ENCODE peak calls at places on chromosomes 6 and 20, in four cellular contexts. L is astrocyte, D is uterus, J is foreskin keratinocyte. M is an unnamed sample.

GRCh38 chr6:20744911-20745557 is 210.8 kb downstream of the CDKAL1 start:
- DNase-seq in D (no peak), J (no peak), L (no peak), M (no peak)

GRCh38 chr20:56245761-56246160 is 2.8 kb upstream of the MC3R start:
- DNase-seq in J (no peak), D (no peak), L (no peak), M (no peak)

GRCh38 chr6:78810146-78810545 is 57.2 kb upstream of the IRAK1BP1 start:
- DNase-seq in J (peak), D (no peak), L (peak), M (peak)

GRCh38 chr6:137352859-137353258 is 133.7 kb upstream of the IFNGR1 start:
- DNase-seq in D (no peak), J (no peak), L (no peak), M (no peak)

GRCh38 chr6:129353067-129353466 is 356.9 kb downstream of the ARHGAP18 start:
- DNase-seq in D (no peak), L (no peak), J (peak), M (no peak)

GRCh38 chr6:34696189-34696738 is 303 bp downstream of the ILRUN start:
- DNase-seq in J (no peak), L (no peak), D (no peak), M (no peak)

GRCh38 chr6:116764961-116765841 is at the start of gene FAM162B:
- DNase-seq in J (peak), L (peak), D (peak), M (no peak)

GRCh38 chr6:79384845-79385244 is 150.4 kb upstream of the HMGN3 start:
- DNase-seq in J (no peak), D (no peak), L (peak), M (no peak)

GRCh38 chr20:24610341-24611115 is 141.1 kb downstream of the SYNDIG1 start:
- DNase-seq in D (no peak), L (peak), J (peak), M (peak)

GRCh38 chr6:149900620-149901443 is 2.9 kb upstream of the RAET1E start:
- DNase-seq in J (peak), L (no peak), D (no peak), M (peak)

GRCh38 chr6:144335914-144336313 is 50.8 kb downstream of the UTRN start:
- DNase-seq in L (no peak), J (peak), D (no peak), M (peak)

GRCh38 chr6:110329729-110330436 is 28.3 kb downstream of the METTL24 start:
- DNase-seq in D (no peak), J (no peak), L (peak), M (no peak)

GRCh38 chr20:33477386-33478234 is 12.3 kb upstream of the CBFA2T2 start:
- DNase-seq in L (no peak), D (no peak), J (no peak), M (no peak)

GRCh38 chr6:109303647-109304283 is 78.5 kb downstream of the CD164 start:
- DNase-seq in J (peak), D (no peak), L (no peak), M (no peak)

GRCh38 chr6:109794201-109794926 is 103.3 kb downstream of the FIG4 start:
- DNase-seq in D (no peak), L (peak), J (peak), M (peak)

GRCh38 chr20:63889241-63890200 is 5.4 kb upstream of the DNAJC5 start:
- DNase-seq in L (no peak), J (peak), D (no peak), M (peak)

GRCh38 chr6:13303668-13304017 is 24.7 kb downstream of the TBC1D7 start:
- DNase-seq in D (peak), J (peak), L (peak), M (no peak)

GRCh38 chr6:100663219-100663863 is 198.6 kb upstream of the SIM1 start:
- DNase-seq in D (no peak), J (peak), L (peak), M (peak)

GRCh38 chr20:38985060-38985459 is 22.9 kb downstream of the DHX35 start:
- DNase-seq in D (no peak), J (no peak), L (no peak), M (no peak)

GRCh38 chr6:118709859-118710350 is 58.5 kb upstream of the CEP85L start:
- DNase-seq in D (no peak), J (peak), L (peak), M (peak)

GRCh38 chr6:157615951-157616350 is 207.1 kb upstream of the SNX9 start:
- DNase-seq in D (no peak), J (no peak), L (no peak), M (no peak)

GRCh38 chr6:160992323-160993314 is 1.1 kb downstream of the MAP3K4 start:
- DNase-seq in D (peak), L (peak), J (peak), M (no peak)

GRCh38 chr6:12751694-12752304 is 35.2 kb downstream of the PHACTR1 start:
- DNase-seq in L (peak), D (no peak), J (peak), M (peak)

GRCh38 chr6:29702519-29703103 is 20.6 kb upstream of the HLA-F start:
- DNase-seq in L (no peak), D (no peak), J (no peak), M (no peak)

GRCh38 chr6:131400782-131401496 is 172.1 kb upstream of the ARG1 start:
- DNase-seq in L (no peak), D (no peak), J (peak), M (no peak)

GRCh38 chr20:40945754-40946451 is 82.7 kb upstream of the TOP1 start:
- DNase-seq in L (peak), D (peak), J (peak), M (no peak)

GRCh38 chr6:109349419-109349987 is 32.8 kb downstream of the CD164 start:
- DNase-seq in L (peak), J (peak), D (no peak), M (peak)

GRCh38 chr20:56343861-56344381 is 14.9 kb upstream of the FAM210B start:
- DNase-seq in L (no peak), J (no peak), D (peak), M (no peak)

GRCh38 chr20:24957326-24957996 is 8.4 kb downstream of the CST7 start:
- DNase-seq in J (no peak), L (no peak), D (no peak), M (no peak)

GRCh38 chr6:53800976-53801375 is 6.2 kb downstream of the LRRC1 start:
- DNase-seq in L (no peak), J (no peak), D (no peak), M (no peak)

DNA sequence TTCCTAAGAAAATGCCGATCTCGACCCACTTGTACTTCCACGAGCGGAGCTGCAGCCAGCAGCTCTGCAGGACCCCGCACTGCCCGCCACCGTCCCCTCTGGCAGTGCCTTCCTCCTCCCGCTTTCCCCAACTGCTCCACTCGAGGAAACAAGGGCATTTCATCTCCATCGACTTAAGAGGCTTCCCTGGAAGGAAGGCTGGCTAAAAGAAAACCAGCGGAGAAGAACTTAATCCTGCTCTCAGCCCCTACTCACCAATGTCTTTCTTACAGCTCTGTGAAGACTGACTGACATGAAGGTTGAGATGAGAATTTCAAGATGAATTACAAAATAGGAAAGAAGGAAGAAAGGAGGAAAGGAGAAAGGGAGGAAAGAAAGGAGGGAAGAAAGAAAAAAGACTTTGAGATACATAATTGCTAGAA is 15.6 kb downstream of the FOXC1 start:
- DNase-seq in J (no peak), L (no peak), D (no peak), M (no peak)
- H3K27ac ChIP-seq in J (no peak), L (no peak), D (no peak), M (no peak)

GRCh38 chr6:43668151-43669028 is 19.2 kb downstream of the MRPS18A start:
- DNase-seq in L (peak), D (peak), J (peak), M (peak)
- H3K27ac ChIP-seq in L (no peak), D (peak), J (no peak), M (peak)

GRCh38 chr6:16705403-16705993 is 55.8 kb downstream of the ATXN1 start:
- DNase-seq in J (no peak), D (no peak), L (no peak), M (no peak)
- H3K27ac ChIP-seq in J (peak), D (peak), L (peak), M (peak)

GRCh38 chr6:158684745-158685355 is 35.0 kb downstream of the SYTL3 start:
- DNase-seq in J (no peak), L (no peak), D (no peak), M (no peak)
- H3K27ac ChIP-seq in J (no peak), L (no peak), D (no peak), M (no peak)

M was measured in epithelial cell of prostate.